ENCODE peak calls at places on chromosomes 2 and 18, in five cellular contexts. Y is HCT116, S is dorsolateral prefrontal cortex, P is BJ, W is kidney. B is an unnamed sample.

GRCh38 chr2:187546762-187547333 is 7.4 kb downstream of the TFPI start:
- DNase-seq in Y (no peak), S (no peak), P (no peak), W (no peak), B (no peak)

GRCh38 chr18:74638210-74638609 is 40.5 kb downstream of the ZNF407 start:
- DNase-seq in Y (no peak), S (no peak), P (no peak), W (no peak), B (no peak)

GRCh38 chr2:47437287-47437686 is 34.3 kb downstream of the MSH2 start:
- DNase-seq in Y (no peak), S (no peak), P (no peak), W (no peak), B (peak; percentile 28)

GRCh38 chr2:138536302-138536701 is 34.7 kb downstream of the SPOPL start:
- DNase-seq in Y (no peak), S (no peak), P (peak; percentile 12), W (no peak), B (peak; percentile 25)

GRCh38 chr2:113137827-113138226 is 10.4 kb downstream of the IL1RN start:
- DNase-seq in Y (no peak), S (no peak), P (no peak), W (no peak), B (no peak)

GRCh38 chr2:200377774-200378336 is 71.4 kb downstream of the SPATS2L start:
- DNase-seq in Y (peak; percentile 57), S (no peak), P (no peak), W (peak; percentile 68), B (no peak)

GRCh38 chr2:56008661-56009411 is 85.3 kb upstream of the EFEMP1 start:
- DNase-seq in Y (no peak), S (peak; percentile 48), P (peak; percentile 54), W (peak; percentile 84), B (peak; percentile 78)

GRCh38 chr2:495745-496275 is 181.4 kb downstream of the TMEM18 start:
- DNase-seq in Y (no peak), S (no peak), P (no peak), W (no peak), B (no peak)

GRCh38 chr2:169799555-169799954 is 884 bp downstream of the SSB start:
- DNase-seq in Y (no peak), S (no peak), P (no peak), W (no peak), B (no peak)

GRCh38 chr2:101473581-101473910 is 1.4 kb downstream of the RFX8 start:
- DNase-seq in Y (no peak), S (no peak), P (no peak), W (no peak), B (no peak)

GRCh38 chr18:10715791-10716190 is 190.0 kb downstream of the NAPG start:
- DNase-seq in Y (no peak), S (no peak), P (no peak), W (no peak), B (peak; percentile 25)

GRCh38 chr2:159187095-159187494 is 99.4 kb downstream of the WDSUB1 start:
- DNase-seq in Y (no peak), S (no peak), P (no peak), W (no peak), B (no peak)

GRCh38 chr2:10126627-10127026 is 4.1 kb downstream of the RRM2 start:
- DNase-seq in Y (no peak), S (no peak), P (no peak), W (no peak), B (no peak)

GRCh38 chr2:104429978-104430740 is 423.8 kb upstream of the POU3F3 start:
- DNase-seq in Y (no peak), S (no peak), P (no peak), W (no peak), B (no peak)

GRCh38 chr18:9986156-9986930 is 72.5 kb downstream of the VAPA start:
- DNase-seq in Y (no peak), S (no peak), P (no peak), W (no peak), B (no peak)

GRCh38 chr2:222842517-222843174 is 18.2 kb upstream of the ACSL3 start:
- DNase-seq in Y (no peak), S (no peak), P (no peak), W (no peak), B (no peak)

GRCh38 chr2:239736358-239737143 is 288.6 kb downstream of the NDUFA10 start:
- DNase-seq in Y (no peak), S (no peak), P (no peak), W (peak; percentile 65), B (no peak)

GRCh38 chr2:144480257-144480656 is 39.7 kb downstream of the ZEB2 start:
- DNase-seq in Y (no peak), S (no peak), P (no peak), W (no peak), B (no peak)

GRCh38 chr2:60500861-60501260 is 52.6 kb downstream of the BCL11A start:
- DNase-seq in Y (no peak), S (no peak), P (no peak), W (no peak), B (no peak)

GRCh38 chr2:60502123-60502522 is 51.3 kb downstream of the BCL11A start:
- DNase-seq in Y (no peak), S (no peak), P (no peak), W (no peak), B (no peak)

GRCh38 chr2:60505240-60505639 is 48.2 kb downstream of the BCL11A start:
- DNase-seq in Y (no peak), S (no peak), P (no peak), W (no peak), B (no peak)

GRCh38 chr2:60505861-60506260 is 47.6 kb downstream of the BCL11A start:
- DNase-seq in Y (no peak), S (no peak), P (no peak), W (no peak), B (no peak)

DNA sequence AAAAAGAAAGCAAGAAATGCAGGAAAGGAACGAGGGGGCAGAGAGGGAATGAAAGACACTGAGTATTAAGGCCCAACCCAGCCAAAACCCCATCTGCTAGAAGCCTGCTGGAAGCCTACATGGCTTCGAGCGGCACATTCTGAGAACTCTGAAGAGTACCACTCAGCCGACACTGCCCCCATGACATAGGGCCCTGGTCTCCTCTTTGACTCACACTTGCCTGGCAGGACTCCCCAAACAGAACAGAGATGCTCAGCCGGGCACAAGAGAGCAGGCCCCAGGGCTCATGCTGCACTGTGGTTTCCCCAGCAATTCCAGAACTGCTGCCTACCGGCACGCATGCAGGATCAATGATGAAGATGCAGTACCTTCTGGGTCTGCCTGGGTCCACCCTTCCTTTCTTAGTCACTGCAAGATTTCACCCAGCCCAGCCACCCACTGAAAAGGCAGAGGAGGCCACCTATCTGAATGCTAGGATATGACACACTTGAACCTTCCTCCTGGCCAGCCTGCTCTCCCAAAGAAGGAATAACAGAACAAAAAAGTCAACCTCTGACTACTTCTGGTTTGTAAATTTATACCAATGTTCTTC is 49.4 kb downstream of the BCL11A start:
- DNase-seq in Y (no peak), S (no peak), P (no peak), W (no peak), B (no peak)
- TF ChIP-seq CTCF in Y (peak; percentile 13), S (no peak), P (no peak), W (no peak), B (no peak)

GRCh38 chr2:48725696-48726494 is 29.6 kb downstream of the LHCGR start:
- DNase-seq in Y (no peak), S (peak; percentile 20), P (no peak), W (no peak), B (no peak)

GRCh38 chr2:48728827-48729226 is 26.7 kb downstream of the LHCGR start:
- DNase-seq in Y (no peak), S (no peak), P (no peak), W (no peak), B (no peak)

GRCh38 chr2:48724278-48724677 is 31.2 kb downstream of the LHCGR start:
- DNase-seq in Y (no peak), S (no peak), P (no peak), W (no peak), B (no peak)

GRCh38 chr2:48728295-48728694 is 27.2 kb downstream of the LHCGR start:
- DNase-seq in Y (no peak), S (no peak), P (no peak), W (no peak), B (no peak)

DNA sequence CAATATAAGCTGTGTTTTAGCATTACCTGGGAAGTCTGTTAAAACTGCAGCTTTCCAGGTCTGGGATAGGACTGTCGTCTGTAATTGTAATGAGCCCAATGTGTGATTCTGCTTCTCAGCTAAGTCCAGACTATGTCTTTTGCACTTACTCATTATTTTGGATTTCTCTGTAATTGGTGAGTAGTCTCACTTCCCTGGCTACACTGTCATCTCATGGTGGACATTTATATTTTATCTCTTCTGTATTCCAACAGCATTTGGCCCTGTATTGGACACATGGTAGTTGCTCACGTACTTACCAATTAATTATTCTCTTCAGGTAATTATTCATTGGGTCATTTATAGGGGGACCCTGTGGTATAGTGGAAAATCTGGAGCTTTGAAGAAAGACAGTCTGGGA is 28.0 kb downstream of the LHCGR start:
- DNase-seq in Y (no peak), S (no peak), P (no peak), W (no peak), B (no peak)
- TF ChIP-seq CTCF in Y (no peak), S (no peak), P (peak; percentile 18), W (no peak), B (no peak)

DNA sequence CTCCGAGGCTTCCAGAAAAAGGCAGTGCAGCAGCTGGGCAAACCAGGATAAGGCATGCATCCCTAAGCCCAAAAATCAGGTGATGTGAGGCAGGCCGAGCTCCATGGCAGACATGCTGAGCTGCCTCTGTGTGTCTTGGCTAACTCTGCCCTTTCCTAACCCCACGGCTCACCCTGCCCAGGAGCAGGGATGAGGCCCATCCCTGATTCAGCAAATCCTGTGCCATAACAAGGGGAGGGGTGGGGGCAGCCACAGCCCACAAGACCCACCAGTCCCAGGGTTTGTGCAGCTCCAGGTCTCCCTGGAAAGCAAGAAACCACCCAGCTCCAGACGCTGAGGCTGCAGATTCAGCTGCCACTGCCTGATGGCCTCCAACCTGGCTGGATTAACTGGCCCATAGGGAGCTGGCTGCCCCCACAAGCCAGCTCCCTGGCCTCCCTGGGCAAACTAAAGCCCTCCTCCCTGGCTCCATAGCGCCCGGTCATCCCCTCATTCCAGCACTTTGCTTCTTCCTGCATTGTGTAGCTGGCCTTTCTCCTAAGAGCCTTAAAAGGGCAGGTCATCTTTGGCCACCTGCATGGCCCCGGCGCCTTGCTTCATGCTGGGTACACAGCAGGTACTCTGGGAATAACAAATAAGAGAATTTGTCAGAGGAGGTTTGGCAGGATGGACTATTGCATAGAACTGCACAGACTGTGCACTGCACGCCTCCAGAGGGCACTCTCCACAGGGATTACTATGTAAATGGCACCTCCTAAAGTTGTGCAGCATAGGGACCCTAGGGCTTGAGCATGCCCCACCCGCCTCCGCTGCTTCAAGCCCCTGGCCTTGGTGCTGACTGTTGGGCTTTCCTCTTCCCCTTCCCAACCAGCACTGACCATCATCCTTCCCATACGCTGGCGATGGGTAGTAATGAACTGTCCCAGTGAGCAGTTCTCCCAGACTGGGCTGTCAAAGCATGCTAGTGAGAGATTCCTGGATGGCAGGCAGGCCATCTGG is 10.7 kb downstream of the STEAP3 start:
- DNase-seq in Y (no peak), S (no peak), P (no peak), W (no peak), B (no peak)
- TF ChIP-seq CTCF in Y (peak; percentile 70), S (peak; percentile 31), P (peak; percentile 52), W (peak; percentile 9), B (peak; percentile 19)

DNA sequence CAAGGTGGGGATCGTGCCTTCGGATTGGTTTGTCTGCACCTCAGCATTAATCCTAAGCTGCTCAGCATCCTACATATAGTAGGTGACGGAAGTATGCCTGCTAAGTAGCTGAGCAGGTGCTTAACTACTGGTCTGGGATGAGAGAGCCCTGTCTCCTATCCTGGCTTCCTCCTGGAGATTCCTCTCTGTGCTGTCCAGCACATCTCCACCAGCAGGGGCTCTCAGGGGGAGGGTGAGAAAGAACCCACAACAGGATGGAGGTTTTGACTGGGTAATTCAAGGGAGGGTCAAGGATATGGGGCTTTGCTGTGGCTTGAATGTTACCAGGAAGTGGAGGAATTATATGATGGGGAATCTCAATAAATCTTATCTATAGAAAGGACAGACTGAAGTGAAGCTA is 45.4 kb upstream of the KIF5C start:
- DNase-seq in Y (no peak), S (no peak), P (no peak), W (no peak), B (no peak)
- TF ChIP-seq CTCF in Y (peak; percentile 30), S (no peak), P (no peak), W (no peak), B (no peak)